ENCODE peak calls at places on chromosomes 1 and 21, in six cellular contexts. Q is K562, B is H1, O is SK-N-SH, Z is GM12878, T is HepG2. V is an unnamed sample. For H3K27me3, the result is how much of the 10 kb centered on the place peaks cover.

GRCh38 chr1:22420456-22421053 is 31.1 kb upstream of the ZBTB40 start:
- DNase-seq in Q (peak), B (peak), O (peak), Z (no peak), T (peak), V (peak)

GRCh38 chr1:70090875-70091274 is 114.5 kb downstream of the LRRC40 start:
- DNase-seq in Q (no peak), B (no peak), O (no peak), Z (no peak), T (no peak), V (no peak)

GRCh38 chr1:216742625-216743024 is 19.4 kb upstream of the ESRRG start:
- DNase-seq in Q (no peak), B (no peak), O (no peak), Z (no peak), T (no peak), V (no peak)

GRCh38 chr1:47963093-47963492 is 34.1 kb downstream of the TRABD2B start:
- DNase-seq in Q (no peak), B (no peak), O (no peak), Z (no peak), T (no peak), V (no peak)

GRCh38 chr1:54413295-54413694 is 7.1 kb upstream of the SSBP3 start:
- DNase-seq in Q (no peak), B (no peak), O (no peak), Z (no peak), T (peak), V (no peak)

GRCh38 chr1:23719162-23719820 is 24.0 kb upstream of the ELOA start:
- DNase-seq in Q (no peak), B (no peak), O (no peak), Z (no peak), T (no peak), V (no peak)

GRCh38 chr1:117188268-117189108 is 22.2 kb downstream of the VTCN1 start:
- DNase-seq in Q (no peak), B (no peak), O (no peak), Z (no peak), T (no peak), V (no peak)

GRCh38 chr1:233326995-233327937 is at the start of gene MAP3K21:
- DNase-seq in Q (peak), B (peak), O (peak), Z (peak), T (no peak), V (peak)

GRCh38 chr1:247291835-247292561 is 36.1 kb downstream of the VN1R5 start:
- DNase-seq in Q (no peak), B (no peak), O (no peak), Z (no peak), T (no peak), V (no peak)

GRCh38 chr1:15932612-15933011 is 43.3 kb downstream of the ZBTB17 start:
- DNase-seq in Q (no peak), B (no peak), O (no peak), Z (no peak), T (no peak), V (no peak)

GRCh38 chr1:216044538-216044937 is 378.7 kb downstream of the USH2A start:
- DNase-seq in Q (no peak), B (no peak), O (no peak), Z (no peak), T (no peak), V (no peak)

GRCh38 chr1:238005116-238005515 is 114.4 kb upstream of the ZP4 start:
- DNase-seq in Q (no peak), B (no peak), O (no peak), Z (no peak), T (no peak), V (no peak)

GRCh38 chr1:94115254-94115899 is 5.6 kb downstream of the ABCA4 start:
- DNase-seq in Q (no peak), B (peak), O (no peak), Z (no peak), T (peak), V (no peak)

GRCh38 chr1:200776949-200777348 is 38.3 kb downstream of the CAMSAP2 start:
- DNase-seq in Q (no peak), B (no peak), O (no peak), Z (no peak), T (peak), V (no peak)

GRCh38 chr1:30840904-30841598 is 67.5 kb downstream of the SDC3 start:
- DNase-seq in Q (no peak), B (no peak), O (no peak), Z (no peak), T (no peak), V (peak)

GRCh38 chr1:181931873-181932272 is 129.6 kb downstream of the ZNF648 start:
- DNase-seq in Q (no peak), B (no peak), O (no peak), Z (no peak), T (no peak), V (no peak)

GRCh38 chr1:26923711-26924110 is 2.2 kb downstream of the NUDC start:
- DNase-seq in Q (no peak), B (no peak), O (no peak), Z (no peak), T (no peak), V (no peak)

GRCh38 chr1:244022301-244022700 is 28.8 kb upstream of the ZBTB18 start:
- DNase-seq in Q (no peak), B (no peak), O (no peak), Z (no peak), T (no peak), V (no peak)

GRCh38 chr1:57782357-57782756 is 358.5 kb upstream of the DAB1 start:
- DNase-seq in Q (no peak), B (no peak), O (no peak), Z (no peak), T (no peak), V (no peak)

GRCh38 chr1:40877681-40878080 is 15.5 kb upstream of the CITED4 start:
- DNase-seq in Q (no peak), B (no peak), O (peak), Z (no peak), T (no peak), V (no peak)

GRCh38 chr1:21020151-21020550 is 156.5 kb downstream of the EIF4G3 start:
- DNase-seq in Q (no peak), B (no peak), O (no peak), Z (no peak), T (no peak), V (no peak)

GRCh38 chr1:21021311-21021710 is 155.4 kb downstream of the EIF4G3 start:
- DNase-seq in Q (no peak), B (no peak), O (no peak), Z (no peak), T (no peak), V (no peak)

GRCh38 chr1:21022279-21023040 is 154.2 kb downstream of the EIF4G3 start:
- DNase-seq in Q (peak), B (no peak), O (peak), Z (peak), T (peak), V (peak)

GRCh38 chr1:21013510-21013909 is 163.2 kb downstream of the EIF4G3 start:
- DNase-seq in Q (no peak), B (no peak), O (no peak), Z (no peak), T (peak), V (no peak)

GRCh38 chr1:21018673-21019072 is 158.0 kb downstream of the EIF4G3 start:
- DNase-seq in Q (no peak), B (no peak), O (no peak), Z (no peak), T (no peak), V (no peak)
- H3K27me3 ChIP-seq in Q (under half), B (under half), O (under half), Z (under half), T (under half), V (under half)

GRCh38 chr21:28160378-28160777 is 832.3 kb downstream of the LTN1 start:
- DNase-seq in Q (no peak), B (no peak), O (no peak), Z (no peak), T (no peak), V (no peak)

GRCh38 chr21:28156590-28156989 is 836.1 kb downstream of the LTN1 start:
- DNase-seq in Q (no peak), B (no peak), O (no peak), Z (no peak), T (no peak), V (no peak)

GRCh38 chr21:28154121-28154520 is 838.6 kb downstream of the LTN1 start:
- DNase-seq in Q (no peak), B (no peak), O (no peak), Z (no peak), T (no peak), V (no peak)

DNA sequence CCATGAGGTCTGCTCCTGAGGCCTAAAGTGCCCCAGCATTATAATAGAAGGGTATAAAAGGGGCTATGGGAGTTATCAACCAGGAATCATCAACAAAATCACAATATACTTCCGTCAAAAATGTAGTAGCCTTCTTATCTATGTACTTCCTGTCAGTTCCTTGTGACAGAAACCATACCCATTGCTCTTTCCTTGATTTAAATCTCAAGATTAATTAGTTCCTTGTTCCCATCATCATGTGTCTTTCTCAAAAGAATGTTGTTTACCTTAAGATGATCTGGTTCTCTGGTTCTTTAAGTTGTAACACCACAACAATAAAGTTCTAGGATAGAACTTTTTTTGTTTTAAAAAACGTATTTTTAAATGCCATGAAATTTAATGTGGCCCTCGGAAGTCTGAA is 833.3 kb downstream of the LTN1 start:
- DNase-seq in Q (no peak), B (no peak), O (no peak), Z (no peak), T (no peak), V (no peak)
- TF ChIP-seq GABPA in Q (no peak), B (no peak), O (no peak), Z (no peak), T (no peak), V (no peak)

GRCh38 chr1:178096421-178096820 is 2.5 kb downstream of the RASAL2 start:
- DNase-seq in Q (no peak), B (no peak), O (no peak), Z (no peak), T (no peak), V (no peak)

GRCh38 chr1:178094752-178095645 is 1.1 kb downstream of the RASAL2 start:
- DNase-seq in Q (no peak), B (no peak), O (no peak), Z (no peak), T (no peak), V (no peak)

GRCh38 chr1:178091986-178092745 is 1.7 kb upstream of the RASAL2 start:
- DNase-seq in Q (no peak), B (no peak), O (no peak), Z (no peak), T (peak), V (no peak)

GRCh38 chr1:178093150-178093957 is 550 bp upstream of the RASAL2 start:
- DNase-seq in Q (peak), B (peak), O (peak), Z (peak), T (peak), V (peak)

DNA sequence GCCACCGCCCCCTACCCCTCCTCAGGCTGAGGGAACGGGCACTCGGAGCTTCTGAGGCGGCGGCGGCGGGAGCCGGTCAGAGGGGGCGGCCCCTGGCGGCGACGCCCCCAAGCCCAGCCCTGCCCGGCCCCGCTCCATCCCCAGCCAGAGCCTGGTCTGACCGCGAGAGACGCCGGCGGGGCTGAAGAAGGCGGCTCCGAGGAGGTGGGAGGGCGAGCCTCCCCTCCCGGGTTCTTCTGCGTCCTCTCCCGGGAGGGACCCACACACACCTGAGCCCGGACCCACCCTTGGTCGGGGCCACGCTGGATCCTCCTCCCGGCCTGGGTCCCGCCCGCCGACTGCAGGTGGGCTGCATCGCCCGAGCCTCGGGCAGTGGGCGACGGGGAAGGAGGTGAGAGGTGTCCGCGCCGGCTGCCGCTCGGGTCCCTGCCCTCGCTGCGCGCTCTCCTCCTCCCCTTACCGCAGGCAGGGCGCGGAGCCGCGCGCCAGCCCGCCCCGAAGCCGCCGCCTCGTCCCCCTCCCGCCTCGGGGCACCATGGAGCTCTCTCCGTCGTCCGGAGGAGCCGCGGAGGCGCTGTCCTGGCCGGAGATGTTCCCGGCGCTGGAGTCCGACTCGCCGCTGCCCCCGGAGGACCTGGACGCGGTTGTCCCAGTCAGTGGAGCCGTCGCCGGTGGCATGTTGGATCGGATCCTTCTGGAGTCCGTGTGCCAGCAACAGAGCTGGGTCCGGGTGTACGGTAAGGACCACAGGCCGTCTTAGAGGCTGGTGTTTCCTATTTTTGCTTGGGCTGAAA is at the start of gene RASAL2:
- DNase-seq in Q (peak), B (peak), O (peak), Z (no peak), T (peak), V (no peak)
- H3K27me3 ChIP-seq in Q (under half), B (under half), O (under half), Z (under half), T (under half), V (under half)

GRCh38 chr1:149843302-149844041 is 55.9 kb upstream of the BOLA1 start:
- DNase-seq in Q (no peak), B (no peak), O (no peak), Z (no peak), T (peak), V (peak)
- TF ChIP-seq GABPA in Q (no peak), B (no peak), O (no peak), Z (no peak), T (no peak), V (no peak)

GRCh38 chr21:42248241-42248640 is 29.3 kb downstream of the ABCG1 start:
- DNase-seq in Q (no peak), B (no peak), O (no peak), Z (no peak), T (no peak), V (no peak)

GRCh38 chr21:42247716-42248115 is 28.8 kb downstream of the ABCG1 start:
- DNase-seq in Q (no peak), B (no peak), O (no peak), Z (no peak), T (no peak), V (no peak)

GRCh38 chr21:42251654-42252053 is 32.7 kb downstream of the ABCG1 start:
- DNase-seq in Q (no peak), B (no peak), O (no peak), Z (no peak), T (no peak), V (no peak)

GRCh38 chr21:42250422-42251403 is 31.8 kb downstream of the ABCG1 start:
- DNase-seq in Q (no peak), B (no peak), O (no peak), Z (no peak), T (no peak), V (no peak)

DNA sequence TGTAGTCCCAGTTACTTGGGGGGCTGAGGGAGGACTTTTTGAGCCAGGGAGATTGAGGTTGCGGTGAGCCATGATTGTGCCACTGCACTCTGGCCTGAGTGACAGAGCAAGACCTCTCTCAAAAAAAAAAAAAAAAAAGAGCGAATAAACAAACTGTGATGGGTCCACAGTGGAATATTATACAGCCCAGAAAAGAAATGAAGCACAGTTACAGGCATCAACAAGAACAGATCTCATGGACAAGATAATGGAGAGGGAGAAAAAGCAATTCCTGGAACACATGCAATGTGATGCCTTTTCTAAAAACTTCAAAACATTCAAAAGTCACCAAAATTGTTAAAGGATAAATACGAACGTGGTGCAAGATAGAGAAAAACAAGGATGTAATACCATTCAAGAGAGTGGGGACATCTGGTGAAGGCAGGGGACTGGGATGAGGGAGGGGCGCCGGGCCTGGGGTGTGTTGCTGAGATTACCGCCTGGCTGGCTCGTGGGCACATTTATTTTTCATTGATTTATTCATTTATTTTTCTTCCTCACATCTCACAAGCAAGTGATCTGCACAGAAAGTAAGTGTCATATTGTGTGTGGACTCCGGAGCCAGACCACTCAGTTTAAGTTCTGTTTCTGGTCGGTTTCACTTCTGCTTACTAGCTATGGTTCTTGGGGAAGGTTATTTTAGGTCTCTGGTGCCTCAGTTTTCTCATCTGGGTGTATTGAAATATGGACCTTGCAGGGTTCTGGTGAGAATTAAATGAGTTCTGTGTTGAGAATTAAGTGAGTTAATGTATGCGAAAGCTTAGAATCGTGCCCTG is 30.1 kb downstream of the ABCG1 start:
- DNase-seq in Q (no peak), B (no peak), O (no peak), Z (peak), T (no peak), V (no peak)
- H3K27me3 ChIP-seq in Q (half or more), B (under half), O (under half), Z (under half), T (under half), V (under half)

GRCh38 chr21:46117586-46118304 is 19.8 kb downstream of the COL6A2 start:
- DNase-seq in Q (no peak), B (peak), O (peak), Z (no peak), T (no peak), V (no peak)

GRCh38 chr21:46120301-46121285 is 22.7 kb downstream of the COL6A2 start:
- DNase-seq in Q (no peak), B (no peak), O (peak), Z (no peak), T (no peak), V (no peak)

GRCh38 chr21:46119565-46120271 is 21.8 kb downstream of the COL6A2 start:
- DNase-seq in Q (no peak), B (no peak), O (peak), Z (no peak), T (no peak), V (no peak)

GRCh38 chr21:46118305-46118870 is 20.5 kb downstream of the COL6A2 start:
- DNase-seq in Q (no peak), B (peak), O (peak), Z (no peak), T (no peak), V (no peak)

GRCh38 chr21:46118871-46119564 is 21.1 kb downstream of the COL6A2 start:
- DNase-seq in Q (no peak), B (peak), O (peak), Z (no peak), T (no peak), V (no peak)
- TF ChIP-seq GABPA in Q (no peak), B (no peak), O (no peak), Z (no peak), T (no peak), V (no peak)